ENCODE peak calls at places on chromosomes 12 and 14, in four cellular contexts. One of them, this sample, is unnamed.

GRCh38 chr12:78308701-78309100 is 478.0 kb downstream of the NAV3 start:
- DNase-seq in GM12878: no peak
- DNase-seq in A549: no peak
- DNase-seq in K562: no peak
- DNase-seq in this sample: no peak

GRCh38 chr12:115697341-115697740 is 580.2 kb downstream of the MED13L start:
- DNase-seq in A549: no peak
- DNase-seq in GM12878: no peak
- DNase-seq in K562: no peak
- DNase-seq in this sample: no peak

GRCh38 chr12:31029916-31030562 is 43.6 kb upstream of the DDX11 start:
- DNase-seq in GM12878: no peak
- DNase-seq in K562: no peak
- DNase-seq in A549: no peak
- DNase-seq in this sample: no peak

GRCh38 chr12:26318661-26319068 is 123.3 kb downstream of the SSPN start:
- DNase-seq in K562: peak; percentile 70
- DNase-seq in A549: no peak
- DNase-seq in GM12878: no peak
- DNase-seq in this sample: peak; percentile 89

GRCh38 chr12:54287316-54288157 is 7.0 kb downstream of the HNRNPA1 start:
- DNase-seq in A549: no peak
- DNase-seq in GM12878: no peak
- DNase-seq in K562: peak; percentile 66
- DNase-seq in this sample: no peak

GRCh38 chr14:61215222-61216010 is 65.7 kb downstream of the TMEM30B start:
- DNase-seq in GM12878: no peak
- DNase-seq in K562: no peak
- DNase-seq in A549: no peak
- DNase-seq in this sample: peak; percentile 45

GRCh38 chr12:105523164-105524057 is 192.9 kb downstream of the C12orf75 start:
- DNase-seq in GM12878: no peak
- DNase-seq in K562: no peak
- DNase-seq in A549: no peak
- DNase-seq in this sample: peak; percentile 86

GRCh38 chr14:92944976-92945375 is 22.0 kb downstream of the CHGA start:
- DNase-seq in GM12878: no peak
- DNase-seq in A549: no peak
- DNase-seq in K562: no peak
- DNase-seq in this sample: no peak

GRCh38 chr14:29282169-29282568 is 515.6 kb downstream of the FOXG1 start:
- DNase-seq in GM12878: no peak
- DNase-seq in A549: no peak
- DNase-seq in K562: no peak
- DNase-seq in this sample: peak; percentile 50

GRCh38 chr14:53531151-53531550 is 378.0 kb upstream of the DDHD1 start:
- DNase-seq in A549: no peak
- DNase-seq in K562: no peak
- DNase-seq in GM12878: no peak
- DNase-seq in this sample: no peak

GRCh38 chr14:44785096-44785495 is 176.7 kb downstream of the KLHL28 start:
- DNase-seq in A549: no peak
- DNase-seq in GM12878: no peak
- DNase-seq in K562: no peak
- DNase-seq in this sample: peak; percentile 11

GRCh38 chr14:55936691-55937090 is 181.5 kb upstream of the PELI2 start:
- DNase-seq in GM12878: no peak
- DNase-seq in A549: no peak
- DNase-seq in K562: no peak
- DNase-seq in this sample: no peak

GRCh38 chr12:6937481-6938352 is 5.9 kb upstream of the RNU7-1 start:
- DNase-seq in GM12878: peak; percentile 90
- DNase-seq in A549: peak; percentile 98
- DNase-seq in K562: peak; percentile 95
- DNase-seq in this sample: peak; percentile 92

GRCh38 chr14:69999246-69999645 is 120.0 kb downstream of the SMOC1 start:
- DNase-seq in A549: peak; percentile 95
- DNase-seq in K562: no peak
- DNase-seq in GM12878: no peak
- DNase-seq in this sample: peak; percentile 100

GRCh38 chr12:90940872-90941499 is 14.0 kb downstream of the CCER1 start:
- DNase-seq in GM12878: no peak
- DNase-seq in A549: peak; percentile 76
- DNase-seq in K562: peak; percentile 40
- DNase-seq in this sample: peak; percentile 76

GRCh38 chr12:108966378-108967151 is 54.3 kb downstream of the SVOP start:
- DNase-seq in A549: no peak
- DNase-seq in GM12878: no peak
- DNase-seq in K562: no peak
- DNase-seq in this sample: no peak

GRCh38 chr12:132576701-132577100 is 33.7 kb downstream of the LRCOL1 start:
- DNase-seq in GM12878: no peak
- DNase-seq in K562: no peak
- DNase-seq in A549: no peak
- DNase-seq in this sample: no peak

GRCh38 chr12:5022465-5023061 is 21.1 kb upstream of the KCNA5 start:
- DNase-seq in A549: peak; percentile 57
- DNase-seq in GM12878: no peak
- DNase-seq in K562: peak; percentile 34
- DNase-seq in this sample: peak; percentile 36

GRCh38 chr14:90788031-90788430 is 28.2 kb downstream of the TTC7B start:
- DNase-seq in GM12878: no peak
- DNase-seq in A549: no peak
- DNase-seq in K562: no peak
- DNase-seq in this sample: no peak

GRCh38 chr14:85415015-85415712 is 114.8 kb upstream of the FLRT2 start:
- DNase-seq in GM12878: no peak
- DNase-seq in K562: no peak
- DNase-seq in A549: peak; percentile 97
- DNase-seq in this sample: peak; percentile 93

GRCh38 chr14:21924479-21924878 is 250.9 kb upstream of the OR4E1 start:
- DNase-seq in GM12878: peak; percentile 4
- DNase-seq in A549: no peak
- DNase-seq in K562: no peak
- DNase-seq in this sample: no peak

GRCh38 chr12:117124421-117125274 is 25.4 kb upstream of the TESC start:
- DNase-seq in K562: no peak
- DNase-seq in GM12878: no peak
- DNase-seq in A549: no peak
- DNase-seq in this sample: no peak

GRCh38 chr12:119693006-119693405 is 25.1 kb downstream of the PRKAB1 start:
- DNase-seq in A549: no peak
- DNase-seq in K562: no peak
- DNase-seq in GM12878: no peak
- DNase-seq in this sample: peak; percentile 90

GRCh38 chr14:94485944-94486841 is 10.2 kb upstream of the SERPINA9 start:
- DNase-seq in K562: peak; percentile 16
- DNase-seq in GM12878: no peak
- DNase-seq in A549: peak; percentile 37
- DNase-seq in this sample: peak; percentile 46

GRCh38 chr14:104184911-104185499 is 46.6 kb downstream of the KIF26A start:
- DNase-seq in K562: no peak
- DNase-seq in GM12878: no peak
- DNase-seq in A549: peak; percentile 26
- DNase-seq in this sample: no peak

GRCh38 chr14:69763761-69764510 is 3.0 kb upstream of the SRSF5 start:
- DNase-seq in GM12878: no peak
- DNase-seq in K562: no peak
- DNase-seq in A549: no peak
- DNase-seq in this sample: peak; percentile 44

GRCh38 chr12:15887043-15887817 is 5.0 kb downstream of the STRAP start:
- DNase-seq in A549: no peak
- DNase-seq in K562: no peak
- DNase-seq in GM12878: no peak
- DNase-seq in this sample: no peak

GRCh38 chr12:79006306-79006705 is 141.7 kb downstream of the SYT1 start:
- DNase-seq in GM12878: no peak
- DNase-seq in A549: peak; percentile 39
- DNase-seq in K562: no peak
- DNase-seq in this sample: peak; percentile 21

GRCh38 chr14:88488081-88488480 is 66.7 kb downstream of the PTPN21 start:
- DNase-seq in A549: no peak
- DNase-seq in K562: peak; percentile 5
- DNase-seq in GM12878: no peak
- DNase-seq in this sample: no peak

GRCh38 chr12:111715242-111715641 is 29.4 kb downstream of the ACAD10 start:
- DNase-seq in A549: peak; percentile 13
- DNase-seq in K562: no peak
- DNase-seq in GM12878: no peak
- DNase-seq in this sample: peak; percentile 2

GRCh38 chr12:130953783-130954543 is at the start of gene ADGRD1:
- DNase-seq in A549: peak; percentile 25
- DNase-seq in GM12878: no peak
- DNase-seq in K562: peak; percentile 58
- DNase-seq in this sample: peak; percentile 3

GRCh38 chr14:63562414-63562813 is 19.2 kb upstream of the PPP2R5E start:
- DNase-seq in K562: no peak
- DNase-seq in A549: no peak
- DNase-seq in GM12878: no peak
- DNase-seq in this sample: no peak

GRCh38 chr12:100279612-100280244 is 12.8 kb downstream of the SCYL2 start:
- DNase-seq in A549: no peak
- DNase-seq in GM12878: no peak
- DNase-seq in K562: no peak
- DNase-seq in this sample: no peak

GRCh38 chr14:32709072-32709471 is 229.6 kb upstream of the NPAS3 start:
- DNase-seq in K562: no peak
- DNase-seq in GM12878: no peak
- DNase-seq in A549: peak; percentile 11
- DNase-seq in this sample: peak; percentile 77

GRCh38 chr14:61661471-61661988 is 33.8 kb upstream of the HIF1A start:
- DNase-seq in K562: no peak
- DNase-seq in GM12878: peak; percentile 69
- DNase-seq in A549: no peak
- DNase-seq in this sample: peak; percentile 58

GRCh38 chr12:22254450-22254849 is 80.1 kb downstream of the ST8SIA1 start:
- DNase-seq in K562: no peak
- DNase-seq in A549: no peak
- DNase-seq in GM12878: no peak
- DNase-seq in this sample: no peak

GRCh38 chr12:54279227-54279631 is 693 bp downstream of the CBX5 start:
- DNase-seq in K562: no peak
- DNase-seq in GM12878: no peak
- DNase-seq in A549: no peak
- DNase-seq in this sample: no peak

GRCh38 chr12:114403044-114403689 is 2.8 kb downstream of the TBX5 start:
- DNase-seq in A549: no peak
- DNase-seq in K562: no peak
- DNase-seq in GM12878: no peak
- DNase-seq in this sample: peak; percentile 69

DNA sequence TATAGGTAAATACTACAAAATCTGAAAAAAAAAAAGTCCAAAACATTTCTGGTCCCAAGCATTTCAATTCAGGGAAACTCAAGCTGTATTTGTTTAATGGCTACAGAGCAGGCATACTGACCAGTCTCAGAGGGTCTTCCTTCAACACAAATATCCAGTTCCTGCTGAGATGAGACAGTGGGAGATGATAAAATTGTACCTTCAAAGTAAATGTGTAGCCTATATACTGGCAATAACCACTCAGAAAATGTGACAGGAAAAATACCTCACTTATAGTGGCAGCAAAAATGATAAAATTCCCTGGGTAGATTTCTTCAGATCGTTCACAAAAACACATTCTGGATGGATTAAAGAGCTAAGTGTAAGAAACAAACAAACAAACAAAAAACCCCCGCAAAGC is 102.0 kb upstream of the FUT8 start:
- DNase-seq in GM12878: no peak
- DNase-seq in A549: no peak
- DNase-seq in K562: no peak
- DNase-seq in this sample: no peak
- TF ChIP-seq RFX5 in GM12878: no peak
- TF ChIP-seq RFX5 in A549: no peak
- TF ChIP-seq RFX5 in K562: no peak
- TF ChIP-seq RFX5 in this sample: no peak

DNA sequence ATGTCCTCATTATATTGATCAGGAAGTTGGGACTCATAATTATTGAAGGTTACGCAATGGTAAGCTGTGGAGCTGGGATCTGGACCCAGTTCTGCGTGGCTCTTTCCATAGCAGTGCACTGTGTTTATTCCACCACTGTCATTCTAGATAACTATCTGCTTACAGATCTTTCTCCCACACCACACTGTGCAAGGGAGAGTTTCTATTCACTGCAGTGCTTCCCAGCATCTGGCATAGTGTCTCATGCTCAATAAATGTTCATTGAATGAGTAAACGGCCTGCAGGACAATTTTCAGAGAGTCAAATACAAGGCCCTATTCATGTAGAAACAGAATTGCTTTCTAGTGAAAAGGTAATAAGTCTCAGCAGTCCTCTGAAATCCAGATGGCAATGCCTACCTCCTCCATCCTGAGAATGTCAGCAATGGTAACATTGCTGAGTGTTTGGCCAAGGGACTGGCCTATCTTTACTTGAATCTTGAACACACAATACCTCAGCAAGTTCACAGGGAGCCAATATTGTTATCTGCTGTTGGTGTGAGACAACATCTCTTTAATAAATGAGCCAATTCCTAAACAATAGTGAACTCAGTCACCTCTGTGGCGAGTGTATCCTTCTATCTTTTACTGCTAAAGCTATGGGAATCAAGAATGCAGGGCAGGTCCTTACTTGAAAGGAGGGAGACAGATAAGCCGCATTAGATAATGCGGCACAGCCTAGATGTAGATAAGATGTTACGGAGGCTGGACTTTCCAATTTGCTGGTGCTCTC is 332.4 kb upstream of the PRICKLE1 start:
- DNase-seq in A549: peak; percentile 18
- DNase-seq in GM12878: no peak
- DNase-seq in K562: no peak
- DNase-seq in this sample: peak; percentile 77
- TF ChIP-seq RFX5 in A549: no peak
- TF ChIP-seq RFX5 in GM12878: no peak
- TF ChIP-seq RFX5 in K562: no peak
- TF ChIP-seq RFX5 in this sample: no peak

GRCh38 chr14:75711796-75712211 is 50.8 kb downstream of the TTLL5 start:
- DNase-seq in K562: peak; percentile 2
- DNase-seq in GM12878: peak; percentile 40
- DNase-seq in A549: peak; percentile 68
- DNase-seq in this sample: peak; percentile 85
- TF ChIP-seq RFX5 in K562: no peak
- TF ChIP-seq RFX5 in GM12878: no peak
- TF ChIP-seq RFX5 in A549: no peak
- TF ChIP-seq RFX5 in this sample: no peak

GRCh38 chr12:46433829-46434228 is 61.3 kb upstream of the SLC38A2 start:
- DNase-seq in GM12878: no peak
- DNase-seq in K562: no peak
- DNase-seq in A549: no peak
- DNase-seq in this sample: no peak
- TF ChIP-seq RFX5 in GM12878: no peak
- TF ChIP-seq RFX5 in K562: no peak
- TF ChIP-seq RFX5 in A549: no peak
- TF ChIP-seq RFX5 in this sample: no peak

GRCh38 chr14:65169351-65169750 is 67.0 kb upstream of the MAX start:
- DNase-seq in GM12878: peak; percentile 91
- DNase-seq in A549: no peak
- DNase-seq in K562: no peak
- DNase-seq in this sample: peak; percentile 89
- TF ChIP-seq RFX5 in GM12878: no peak
- TF ChIP-seq RFX5 in A549: no peak
- TF ChIP-seq RFX5 in K562: no peak
- TF ChIP-seq RFX5 in this sample: no peak

This sample was measured in IMR-90.